ENCODE peak calls at places on chromosomes 2 and 18, in ten cellular contexts. D, Z, S, V, Q, O, W, E, C and X are unnamed samples.

GRCh38 chr2:213228638-213229037 is 55.6 kb upstream of the SPAG16 start:
- DNase-seq in O (no peak), V (no peak), W (no peak), Z (no peak), D (no peak), Q (no peak), C (no peak), S (no peak), E (no peak), X (no peak)

GRCh38 chr2:218295029-218295428 is 2.7 kb upstream of the TMBIM1 start:
- DNase-seq in Z (no peak), O (no peak), W (peak; percentile 67), Q (no peak), E (no peak), V (no peak), S (no peak), C (no peak), D (peak; percentile 30), X (no peak)

GRCh38 chr2:128357561-128358370 is 39.1 kb upstream of the HS6ST1 start:
- DNase-seq in E (no peak), Q (no peak), D (no peak), Z (no peak), V (no peak), S (no peak), W (no peak), C (no peak), O (no peak), X (no peak)

GRCh38 chr18:49743296-49743567 is 70.1 kb downstream of the ACAA2 start:
- DNase-seq in D (no peak), O (no peak), C (no peak), E (no peak), Q (no peak), Z (no peak), V (no peak), S (no peak), W (no peak), X (no peak)

GRCh38 chr2:23423873-23424680 is 39.1 kb downstream of the KLHL29 start:
- DNase-seq in C (no peak), D (no peak), V (no peak), E (no peak), O (no peak), W (peak; percentile 16), Z (no peak), S (no peak), Q (no peak), X (no peak)

GRCh38 chr2:164717000-164717597 is 95.8 kb upstream of the GRB14 start:
- DNase-seq in O (peak; percentile 35), W (peak; percentile 2), V (no peak), Z (no peak), C (peak; percentile 20), D (no peak), E (peak; percentile 36), S (peak; percentile 42), Q (peak; percentile 35), X (no peak)

GRCh38 chr2:157471078-157471477 is 27.2 kb upstream of the CYTIP start:
- DNase-seq in O (no peak), D (no peak), Q (no peak), W (peak; percentile 40), Z (no peak), C (no peak), S (no peak), V (no peak), E (no peak), X (no peak)

GRCh38 chr2:168466190-168466737 is 10.2 kb downstream of the CERS6 start:
- DNase-seq in C (no peak), Q (no peak), Z (no peak), O (no peak), V (no peak), W (no peak), S (no peak), D (no peak), E (no peak), X (no peak)